ENCODE peak calls at places on chromosomes 5 and 9, in six cellular contexts. T is NCI-H460; K is spleen; R is activated CD4-positive, alpha-beta T cell treated with anti-CD3 and anti-CD28 coated beads for 48 hours; H is Caki2; G is DMS79. C is an unnamed sample.

GRCh38 chr9:68732405-68733020 is 27.5 kb downstream of the PIP5K1B start:
- DNase-seq in K (no peak), G (no peak), T (no peak), H (no peak), R (no peak), C (no peak)

GRCh38 chr9:128529191-128529590 is 23.2 kb upstream of the SPTAN1 start:
- DNase-seq in H (no peak), G (no peak), T (no peak), K (no peak), R (no peak), C (no peak)

GRCh38 chr9:13718086-13718485 is 438.6 kb upstream of the MPDZ start:
- DNase-seq in T (no peak), G (no peak), R (no peak), K (no peak), H (peak), C (no peak)

GRCh38 chr9:128097156-128098016 is 29.4 kb downstream of the SLC25A25 start:
- DNase-seq in H (no peak), T (no peak), R (peak), K (peak), G (no peak), C (no peak)

GRCh38 chr5:133868946-133869674 is 99.3 kb downstream of the C5orf15 start:
- DNase-seq in G (no peak), T (peak), K (peak), H (peak), R (peak), C (no peak)

GRCh38 chr9:71760901-71761300 is 7.4 kb downstream of the CEMIP2 start:
- DNase-seq in G (no peak), H (no peak), R (no peak), K (no peak), T (no peak), C (no peak)

GRCh38 chr5:30926181-30926580 is 267.3 kb upstream of the CDH6 start:
- DNase-seq in K (no peak), R (no peak), G (no peak), H (no peak), T (no peak), C (no peak)

GRCh38 chr9:13088734-13089427 is 190.6 kb downstream of the MPDZ start:
- DNase-seq in T (peak), H (peak), G (no peak), R (no peak), K (no peak), C (peak)

GRCh38 chr5:1447772-1448361 is 2.6 kb upstream of the SLC6A3 start:
- DNase-seq in H (no peak), K (no peak), G (no peak), R (no peak), T (no peak), C (no peak)

GRCh38 chr9:128626181-128626580 is 30.5 kb downstream of the DYNC2I2 start:
- DNase-seq in T (no peak), R (no peak), G (no peak), K (peak), H (no peak), C (no peak)

GRCh38 chr9:88871669-88872068 is 119.6 kb upstream of the S1PR3 start:
- DNase-seq in K (no peak), R (no peak), T (no peak), G (no peak), H (no peak), C (no peak)

GRCh38 chr5:158821321-158821720 is 278.4 kb downstream of the EBF1 start:
- DNase-seq in K (no peak), R (no peak), G (no peak), H (no peak), T (no peak), C (peak)

GRCh38 chr5:92836861-92837755 is 743.9 kb downstream of the NR2F1-AS1 start:
- DNase-seq in R (no peak), H (no peak), G (no peak), T (no peak), K (no peak), C (no peak)

GRCh38 chr5:60883229-60883628 is 39.2 kb upstream of the ELOVL7 start:
- DNase-seq in T (peak), K (no peak), H (no peak), G (no peak), R (no peak), C (no peak)

GRCh38 chr5:31378838-31379237 is 153.1 kb downstream of the DROSHA start:
- DNase-seq in H (no peak), K (no peak), R (no peak), G (no peak), T (no peak), C (no peak)

GRCh38 chr5:55176176-55176818 is 3.3 kb upstream of the CDC20B start:
- DNase-seq in T (peak), R (peak), G (no peak), K (peak), H (peak), C (peak)

GRCh38 chr5:14258840-14259239 is 115.7 kb downstream of the TRIO start:
- DNase-seq in G (no peak), R (no peak), H (no peak), K (no peak), T (no peak), C (no peak)

GRCh38 chr9:104329245-104329644 is 174.8 kb upstream of the OR13F1 start:
- DNase-seq in K (peak), R (no peak), T (no peak), H (no peak), G (no peak), C (no peak)